ENCODE peak calls at places on chromosomes 12 and 14, in eight cellular contexts. One of them, this sample, is unnamed.

GRCh38 chr12:29241821-29242591 is 92.9 kb downstream of the FAR2 start:
- DNase-seq in gastrocnemius medialis: peak
- DNase-seq in upper lobe of right lung: no peak
- DNase-seq in cardiac muscle cell: peak
- DNase-seq in breast epithelium: no peak
- DNase-seq in fibroblast of the aortic adventitia: peak
- DNase-seq in tibial artery: peak
- DNase-seq in naive thymus-derived CD4-positive, alpha-beta T cell: no peak
- DNase-seq in this sample: peak

GRCh38 chr12:51819851-51820720 is 28.4 kb downstream of the FIGNL2 start:
- DNase-seq in cardiac muscle cell: no peak
- DNase-seq in breast epithelium: peak
- DNase-seq in upper lobe of right lung: peak
- DNase-seq in tibial artery: no peak
- DNase-seq in fibroblast of the aortic adventitia: no peak
- DNase-seq in gastrocnemius medialis: no peak
- DNase-seq in naive thymus-derived CD4-positive, alpha-beta T cell: no peak
- DNase-seq in this sample: no peak

GRCh38 chr14:96051642-96052540 is 12.7 kb downstream of the C14orf132 start:
- DNase-seq in fibroblast of the aortic adventitia: no peak
- DNase-seq in gastrocnemius medialis: no peak
- DNase-seq in breast epithelium: no peak
- DNase-seq in cardiac muscle cell: no peak
- DNase-seq in naive thymus-derived CD4-positive, alpha-beta T cell: peak
- DNase-seq in tibial artery: no peak
- DNase-seq in upper lobe of right lung: no peak
- DNase-seq in this sample: no peak

GRCh38 chr12:77625441-77625840 is 205.3 kb upstream of the NAV3 start:
- DNase-seq in cardiac muscle cell: no peak
- DNase-seq in fibroblast of the aortic adventitia: peak
- DNase-seq in upper lobe of right lung: no peak
- DNase-seq in naive thymus-derived CD4-positive, alpha-beta T cell: no peak
- DNase-seq in tibial artery: no peak
- DNase-seq in breast epithelium: no peak
- DNase-seq in gastrocnemius medialis: no peak
- DNase-seq in this sample: peak

GRCh38 chr12:92735131-92735721 is 32.4 kb downstream of the PLEKHG7 start:
- DNase-seq in tibial artery: no peak
- DNase-seq in gastrocnemius medialis: no peak
- DNase-seq in cardiac muscle cell: no peak
- DNase-seq in naive thymus-derived CD4-positive, alpha-beta T cell: no peak
- DNase-seq in fibroblast of the aortic adventitia: peak
- DNase-seq in upper lobe of right lung: no peak
- DNase-seq in breast epithelium: no peak
- DNase-seq in this sample: peak

GRCh38 chr12:64950899-64951298 is 126.5 kb downstream of the TBC1D30 start:
- DNase-seq in breast epithelium: no peak
- DNase-seq in naive thymus-derived CD4-positive, alpha-beta T cell: no peak
- DNase-seq in tibial artery: no peak
- DNase-seq in upper lobe of right lung: no peak
- DNase-seq in fibroblast of the aortic adventitia: no peak
- DNase-seq in cardiac muscle cell: no peak
- DNase-seq in gastrocnemius medialis: no peak
- DNase-seq in this sample: peak

GRCh38 chr12:109951136-109951535 is 45.0 kb downstream of the GIT2 start:
- DNase-seq in breast epithelium: no peak
- DNase-seq in gastrocnemius medialis: no peak
- DNase-seq in tibial artery: no peak
- DNase-seq in fibroblast of the aortic adventitia: peak
- DNase-seq in cardiac muscle cell: no peak
- DNase-seq in upper lobe of right lung: no peak
- DNase-seq in naive thymus-derived CD4-positive, alpha-beta T cell: no peak
- DNase-seq in this sample: peak

GRCh38 chr12:45234134-45234865 is 18.4 kb downstream of the ANO6 start:
- DNase-seq in naive thymus-derived CD4-positive, alpha-beta T cell: no peak
- DNase-seq in tibial artery: peak
- DNase-seq in breast epithelium: no peak
- DNase-seq in cardiac muscle cell: peak
- DNase-seq in upper lobe of right lung: no peak
- DNase-seq in gastrocnemius medialis: peak
- DNase-seq in fibroblast of the aortic adventitia: peak
- DNase-seq in this sample: peak

GRCh38 chr14:104651876-104652260 is 37.5 kb upstream of the INF2 start:
- DNase-seq in fibroblast of the aortic adventitia: no peak
- DNase-seq in breast epithelium: no peak
- DNase-seq in naive thymus-derived CD4-positive, alpha-beta T cell: no peak
- DNase-seq in tibial artery: no peak
- DNase-seq in gastrocnemius medialis: no peak
- DNase-seq in upper lobe of right lung: no peak
- DNase-seq in cardiac muscle cell: no peak
- DNase-seq in this sample: no peak

GRCh38 chr12:112877006-112877405 is 29.8 kb upstream of the OAS1 start:
- DNase-seq in gastrocnemius medialis: no peak
- DNase-seq in upper lobe of right lung: no peak
- DNase-seq in breast epithelium: no peak
- DNase-seq in cardiac muscle cell: no peak
- DNase-seq in naive thymus-derived CD4-positive, alpha-beta T cell: no peak
- DNase-seq in fibroblast of the aortic adventitia: no peak
- DNase-seq in tibial artery: no peak
- DNase-seq in this sample: no peak

GRCh38 chr12:8692573-8692972 is 5.2 kb upstream of the RIMKLB start:
- DNase-seq in breast epithelium: no peak
- DNase-seq in tibial artery: peak
- DNase-seq in cardiac muscle cell: peak
- DNase-seq in naive thymus-derived CD4-positive, alpha-beta T cell: no peak
- DNase-seq in fibroblast of the aortic adventitia: peak
- DNase-seq in upper lobe of right lung: no peak
- DNase-seq in gastrocnemius medialis: no peak
- DNase-seq in this sample: peak

GRCh38 chr12:106118-106561 is 39.6 kb downstream of the IQSEC3 start:
- DNase-seq in upper lobe of right lung: peak
- DNase-seq in cardiac muscle cell: no peak
- DNase-seq in gastrocnemius medialis: no peak
- DNase-seq in tibial artery: no peak
- DNase-seq in breast epithelium: no peak
- DNase-seq in fibroblast of the aortic adventitia: no peak
- DNase-seq in naive thymus-derived CD4-positive, alpha-beta T cell: no peak
- DNase-seq in this sample: no peak

GRCh38 chr14:30603402-30603801 is 18.7 kb upstream of the SCFD1 start:
- DNase-seq in upper lobe of right lung: no peak
- DNase-seq in fibroblast of the aortic adventitia: no peak
- DNase-seq in cardiac muscle cell: no peak
- DNase-seq in breast epithelium: no peak
- DNase-seq in naive thymus-derived CD4-positive, alpha-beta T cell: no peak
- DNase-seq in gastrocnemius medialis: no peak
- DNase-seq in tibial artery: no peak
- DNase-seq in this sample: no peak

GRCh38 chr14:35335388-35336092 is 43.4 kb downstream of the PSMA6 start:
- DNase-seq in breast epithelium: no peak
- DNase-seq in fibroblast of the aortic adventitia: peak
- DNase-seq in upper lobe of right lung: peak
- DNase-seq in gastrocnemius medialis: peak
- DNase-seq in tibial artery: peak
- DNase-seq in cardiac muscle cell: peak
- DNase-seq in naive thymus-derived CD4-positive, alpha-beta T cell: no peak
- DNase-seq in this sample: no peak

GRCh38 chr14:73253323-73253610 is 16.0 kb downstream of the PAPLN start:
- DNase-seq in fibroblast of the aortic adventitia: no peak
- DNase-seq in cardiac muscle cell: no peak
- DNase-seq in tibial artery: no peak
- DNase-seq in upper lobe of right lung: no peak
- DNase-seq in breast epithelium: no peak
- DNase-seq in gastrocnemius medialis: no peak
- DNase-seq in naive thymus-derived CD4-positive, alpha-beta T cell: no peak
- DNase-seq in this sample: no peak

GRCh38 chr12:123041042-123041531 is 60.6 kb downstream of the ARL6IP4 start:
- DNase-seq in gastrocnemius medialis: no peak
- DNase-seq in fibroblast of the aortic adventitia: no peak
- DNase-seq in naive thymus-derived CD4-positive, alpha-beta T cell: no peak
- DNase-seq in upper lobe of right lung: no peak
- DNase-seq in breast epithelium: no peak
- DNase-seq in tibial artery: no peak
- DNase-seq in cardiac muscle cell: no peak
- DNase-seq in this sample: no peak

GRCh38 chr12:122732170-122732569 is 1.5 kb upstream of the HCAR1 start:
- DNase-seq in tibial artery: no peak
- DNase-seq in cardiac muscle cell: no peak
- DNase-seq in breast epithelium: no peak
- DNase-seq in naive thymus-derived CD4-positive, alpha-beta T cell: peak
- DNase-seq in gastrocnemius medialis: no peak
- DNase-seq in upper lobe of right lung: no peak
- DNase-seq in fibroblast of the aortic adventitia: no peak
- DNase-seq in this sample: no peak

GRCh38 chr14:102545461-102546265 is 36.1 kb upstream of the ANKRD9 start:
- DNase-seq in naive thymus-derived CD4-positive, alpha-beta T cell: no peak
- DNase-seq in breast epithelium: no peak
- DNase-seq in cardiac muscle cell: no peak
- DNase-seq in tibial artery: no peak
- DNase-seq in fibroblast of the aortic adventitia: no peak
- DNase-seq in gastrocnemius medialis: no peak
- DNase-seq in upper lobe of right lung: no peak
- DNase-seq in this sample: peak

GRCh38 chr14:62954165-62954564 is 91.1 kb downstream of the KCNH5 start:
- DNase-seq in tibial artery: no peak
- DNase-seq in fibroblast of the aortic adventitia: no peak
- DNase-seq in naive thymus-derived CD4-positive, alpha-beta T cell: no peak
- DNase-seq in cardiac muscle cell: no peak
- DNase-seq in breast epithelium: no peak
- DNase-seq in upper lobe of right lung: no peak
- DNase-seq in gastrocnemius medialis: no peak
- DNase-seq in this sample: no peak

GRCh38 chr14:80636071-80636470 is 305.5 kb downstream of the CEP128 start:
- DNase-seq in gastrocnemius medialis: no peak
- DNase-seq in tibial artery: no peak
- DNase-seq in naive thymus-derived CD4-positive, alpha-beta T cell: no peak
- DNase-seq in breast epithelium: no peak
- DNase-seq in fibroblast of the aortic adventitia: no peak
- DNase-seq in cardiac muscle cell: no peak
- DNase-seq in upper lobe of right lung: no peak
- DNase-seq in this sample: peak

DNA sequence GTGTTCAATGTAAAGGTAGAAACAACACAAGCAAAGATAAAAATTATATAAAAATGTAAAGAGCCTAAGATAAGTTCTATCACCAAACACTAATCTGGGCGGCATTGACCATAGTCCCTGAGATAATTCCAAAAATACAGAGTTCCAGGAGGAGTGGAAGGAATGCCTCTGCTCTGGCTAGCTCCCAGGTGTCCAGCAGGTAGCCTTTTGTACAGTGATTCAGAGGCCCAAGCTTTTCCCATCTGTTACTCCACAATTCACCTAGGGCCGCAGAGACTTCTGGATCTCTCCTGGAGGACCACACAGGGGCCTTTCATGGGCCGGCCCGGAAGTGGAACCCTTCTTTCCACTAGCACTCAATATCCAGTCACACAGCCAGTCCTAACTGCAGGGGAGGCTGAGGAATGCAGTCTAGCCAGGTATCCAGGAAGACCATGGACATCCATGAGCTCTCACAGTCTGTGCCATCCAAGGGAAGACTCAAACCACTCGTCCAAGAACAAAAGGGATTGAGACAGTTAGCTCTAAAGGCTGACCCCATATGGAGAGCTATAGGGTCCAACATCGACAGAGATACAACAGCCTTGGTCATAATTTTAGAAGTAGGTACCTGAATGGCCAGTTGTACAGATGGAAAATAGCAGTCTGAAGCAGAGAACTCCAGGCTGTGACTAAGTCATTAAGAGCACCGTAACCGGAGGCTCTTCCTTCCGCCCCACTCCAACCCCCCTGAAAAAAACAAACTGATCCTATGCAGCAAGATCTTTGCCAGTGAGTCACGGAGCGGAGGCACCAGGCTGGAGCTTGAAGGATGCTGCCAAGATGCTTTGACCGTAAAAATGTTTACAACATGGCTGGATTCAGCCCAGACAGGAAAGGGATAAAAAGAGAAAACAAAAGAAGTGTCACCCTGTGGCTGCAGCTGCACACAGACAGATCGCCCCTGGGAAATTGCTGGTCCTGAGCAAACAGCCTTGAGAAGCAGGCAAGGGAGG is 204.8 kb downstream of the NUAK1 start:
- DNase-seq in gastrocnemius medialis: peak
- DNase-seq in tibial artery: peak
- DNase-seq in breast epithelium: no peak
- DNase-seq in upper lobe of right lung: no peak
- DNase-seq in naive thymus-derived CD4-positive, alpha-beta T cell: no peak
- DNase-seq in cardiac muscle cell: no peak
- DNase-seq in fibroblast of the aortic adventitia: peak
- DNase-seq in this sample: peak
- H3K4me3 ChIP-seq in gastrocnemius medialis: no peak
- H3K4me3 ChIP-seq in tibial artery: no peak
- H3K4me3 ChIP-seq in breast epithelium: no peak
- H3K4me3 ChIP-seq in upper lobe of right lung: no peak
- H3K4me3 ChIP-seq in naive thymus-derived CD4-positive, alpha-beta T cell: no peak
- H3K4me3 ChIP-seq in cardiac muscle cell: no peak
- H3K4me3 ChIP-seq in fibroblast of the aortic adventitia: no peak
- H3K4me3 ChIP-seq in this sample: no peak

GRCh38 chr12:130948136-130948535 is 5.6 kb upstream of the ADGRD1 start:
- DNase-seq in gastrocnemius medialis: no peak
- DNase-seq in upper lobe of right lung: no peak
- DNase-seq in tibial artery: no peak
- DNase-seq in naive thymus-derived CD4-positive, alpha-beta T cell: no peak
- DNase-seq in fibroblast of the aortic adventitia: no peak
- DNase-seq in cardiac muscle cell: no peak
- DNase-seq in breast epithelium: no peak
- DNase-seq in this sample: no peak
- H3K4me3 ChIP-seq in gastrocnemius medialis: no peak
- H3K4me3 ChIP-seq in upper lobe of right lung: no peak
- H3K4me3 ChIP-seq in tibial artery: no peak
- H3K4me3 ChIP-seq in naive thymus-derived CD4-positive, alpha-beta T cell: no peak
- H3K4me3 ChIP-seq in fibroblast of the aortic adventitia: no peak
- H3K4me3 ChIP-seq in cardiac muscle cell: no peak
- H3K4me3 ChIP-seq in breast epithelium: peak
- H3K4me3 ChIP-seq in this sample: no peak

DNA sequence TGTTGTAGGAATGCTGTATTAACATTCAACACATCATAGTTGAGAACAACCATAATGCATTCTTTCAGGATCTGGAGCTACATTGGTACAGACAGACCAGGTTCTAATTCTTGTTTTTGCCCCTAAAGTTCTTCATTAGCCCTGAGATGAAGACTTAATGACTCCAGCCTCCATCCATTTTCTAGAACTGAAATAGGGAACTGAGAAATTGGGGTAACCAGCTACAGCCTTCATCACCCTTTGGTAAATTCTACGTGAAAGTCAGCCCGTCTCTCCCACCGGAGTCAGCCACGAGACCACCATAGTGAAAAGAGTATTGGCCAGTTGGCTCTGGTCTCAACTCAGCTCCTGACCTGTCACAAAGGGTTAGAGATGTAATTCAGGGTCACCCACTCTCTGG is 164.0 kb downstream of the NUAK1 start:
- DNase-seq in tibial artery: no peak
- DNase-seq in upper lobe of right lung: no peak
- DNase-seq in naive thymus-derived CD4-positive, alpha-beta T cell: no peak
- DNase-seq in fibroblast of the aortic adventitia: no peak
- DNase-seq in gastrocnemius medialis: no peak
- DNase-seq in cardiac muscle cell: no peak
- DNase-seq in breast epithelium: no peak
- DNase-seq in this sample: no peak
- H3K4me3 ChIP-seq in tibial artery: no peak
- H3K4me3 ChIP-seq in upper lobe of right lung: no peak
- H3K4me3 ChIP-seq in naive thymus-derived CD4-positive, alpha-beta T cell: no peak
- H3K4me3 ChIP-seq in fibroblast of the aortic adventitia: no peak
- H3K4me3 ChIP-seq in gastrocnemius medialis: no peak
- H3K4me3 ChIP-seq in cardiac muscle cell: no peak
- H3K4me3 ChIP-seq in breast epithelium: no peak
- H3K4me3 ChIP-seq in this sample: no peak

GRCh38 chr12:124941170-124941527 is 26.7 kb upstream of the UBC start:
- DNase-seq in tibial artery: no peak
- DNase-seq in upper lobe of right lung: no peak
- DNase-seq in gastrocnemius medialis: no peak
- DNase-seq in cardiac muscle cell: no peak
- DNase-seq in breast epithelium: no peak
- DNase-seq in fibroblast of the aortic adventitia: no peak
- DNase-seq in naive thymus-derived CD4-positive, alpha-beta T cell: no peak
- DNase-seq in this sample: no peak
- H3K4me3 ChIP-seq in tibial artery: peak
- H3K4me3 ChIP-seq in upper lobe of right lung: peak
- H3K4me3 ChIP-seq in gastrocnemius medialis: no peak
- H3K4me3 ChIP-seq in cardiac muscle cell: no peak
- H3K4me3 ChIP-seq in breast epithelium: peak
- H3K4me3 ChIP-seq in fibroblast of the aortic adventitia: peak
- H3K4me3 ChIP-seq in naive thymus-derived CD4-positive, alpha-beta T cell: peak
- H3K4me3 ChIP-seq in this sample: peak

This sample was measured in choroid plexus epithelial cell.